ENCODE peak calls at places on chromosome 7, in five cellular contexts. T is lung microvascular endothelial cell, R is fibroblast of the conjunctiva, M is T follicular helper cell, H is AG08396. J is an unnamed sample.

GRCh38 chr7:46034056-46034768 is 113.1 kb upstream of the IGFBP3 start:
- DNase-seq in R (no peak), H (peak; percentile 25), T (no peak), M (no peak), J (no peak)

GRCh38 chr7:34723338-34723737 is 65.3 kb downstream of the NPSR1 start:
- DNase-seq in R (no peak), T (no peak), H (no peak), M (no peak), J (no peak)

GRCh38 chr7:75734586-75735047 is 4.1 kb downstream of the HIP1 start:
- DNase-seq in T (no peak), H (no peak), R (peak; percentile 21), M (no peak), J (no peak)

GRCh38 chr7:17623546-17624185 is 316.6 kb downstream of the SNX13 start:
- DNase-seq in R (no peak), M (no peak), H (no peak), T (no peak), J (no peak)

GRCh38 chr7:113452245-113452644 is 333.9 kb upstream of the SMIM30 start:
- DNase-seq in T (no peak), R (no peak), H (no peak), M (no peak), J (no peak)

GRCh38 chr7:13639416-13639815 is 350.1 kb downstream of the ETV1 start:
- DNase-seq in M (no peak), T (no peak), H (no peak), R (no peak), J (no peak)

GRCh38 chr7:130961128-130961601 is 227.2 kb upstream of the KLF14 start:
- DNase-seq in H (no peak), M (peak; percentile 72), T (no peak), R (peak; percentile 28), J (peak; percentile 72)

GRCh38 chr7:21867816-21868646 is 77.7 kb downstream of the CDCA7L start:
- DNase-seq in R (no peak), M (no peak), T (no peak), H (no peak), J (no peak)

GRCh38 chr7:35991511-35992232 is 161.4 kb upstream of the EEPD1 start:
- DNase-seq in R (no peak), T (peak; percentile 27), M (no peak), H (no peak), J (no peak)

GRCh38 chr7:41711283-41712064 is 8.6 kb upstream of the INHBA start:
- DNase-seq in H (no peak), R (no peak), T (peak; percentile 59), M (no peak), J (no peak)

GRCh38 chr7:55021053-55021452 is 2.2 kb downstream of the EGFR start:
- DNase-seq in M (no peak), T (no peak), R (no peak), H (no peak), J (no peak)

GRCh38 chr7:41161188-41161587 is 541.7 kb downstream of the INHBA start:
- DNase-seq in T (no peak), M (no peak), H (no peak), R (no peak), J (no peak)

GRCh38 chr7:36343548-36343947 is 46.1 kb upstream of the ANLN start:
- DNase-seq in H (no peak), M (no peak), R (no peak), T (no peak), J (no peak)

GRCh38 chr7:1140481-1141104 is 19.4 kb downstream of the ZFAND2A start:
- DNase-seq in T (no peak), R (no peak), H (no peak), M (no peak), J (no peak)

GRCh38 chr7:68245688-68246087 is 1249.1 kb downstream of the TYW1 start:
- DNase-seq in M (no peak), T (no peak), H (no peak), R (no peak), J (no peak)

GRCh38 chr7:135501402-135501801 is 8.5 kb downstream of the CNOT4 start:
- DNase-seq in H (no peak), T (no peak), M (no peak), R (no peak), J (no peak)

GRCh38 chr7:22842383-22842903 is 19.8 kb upstream of the TOMM7 start:
- DNase-seq in T (no peak), H (no peak), M (no peak), R (no peak), J (no peak)

GRCh38 chr7:74365320-74366022 is 76.3 kb downstream of the CLIP2 start:
- DNase-seq in H (peak; percentile 94), R (no peak), M (no peak), T (peak; percentile 70), J (no peak)

GRCh38 chr7:44461387-44461786 is 29.1 kb downstream of the NUDCD3 start:
- DNase-seq in T (peak; percentile 44), M (no peak), R (no peak), H (peak; percentile 24), J (peak; percentile 21)

GRCh38 chr7:130006771-130007170 is 44.4 kb downstream of the ZC3HC1 start:
- DNase-seq in T (no peak), M (no peak), H (no peak), R (no peak), J (no peak)

GRCh38 chr7:36115448-36116321 is 37.4 kb upstream of the EEPD1 start:
- DNase-seq in T (peak; percentile 59), M (no peak), R (peak; percentile 88), H (peak; percentile 86), J (no peak)

GRCh38 chr7:92359801-92360200 is 87.5 kb upstream of the GATAD1 start:
- DNase-seq in M (no peak), T (no peak), R (no peak), H (no peak), J (no peak)

GRCh38 chr7:76265299-76265698 is 37.2 kb upstream of the HSPB1 start:
- DNase-seq in H (no peak), T (no peak), M (no peak), R (no peak), J (no peak)

GRCh38 chr7:56030340-56030739 is 20.9 kb downstream of the PSPH start:
- DNase-seq in T (no peak), M (no peak), R (no peak), H (no peak), J (no peak)

GRCh38 chr7:128022631-128023532 is 8.4 kb downstream of the LRRC4 start:
- DNase-seq in M (no peak), R (peak; percentile 32), T (no peak), H (peak; percentile 67), J (no peak)

GRCh38 chr7:122887198-122887597 is 938 bp upstream of the CADPS2 start:
- DNase-seq in T (peak; percentile 74), M (no peak), H (peak; percentile 65), R (peak; percentile 22), J (no peak)

GRCh38 chr7:112546723-112547513 is 66.1 kb downstream of the LSMEM1 start:
- DNase-seq in T (peak; percentile 7), H (no peak), R (no peak), M (no peak), J (no peak)

GRCh38 chr7:27897441-27897847 is 157.5 kb downstream of the TAX1BP1 start:
- DNase-seq in H (no peak), T (no peak), M (no peak), R (no peak), J (no peak)

J was measured in effector memory CD4-positive, alpha-beta T cell.